ENCODE peak calls at places on chromosomes 16 and 17, in four cellular contexts. O is GM10248, P is H9, H is amniotic stem cell. K is an unnamed sample.

GRCh38 chr16:27598226-27598625 is 48.3 kb downstream of the KATNIP start:
- DNase-seq in O (no peak), P (no peak), H (no peak), K (no peak)

GRCh38 chr17:4786516-4786915 is 352 bp upstream of the VMO1 start:
- DNase-seq in O (no peak), P (no peak), H (no peak), K (no peak)

GRCh38 chr16:69798466-69798865 is 36.3 kb downstream of the WWP2 start:
- DNase-seq in O (no peak), P (no peak), H (no peak), K (peak)

GRCh38 chr17:44065668-44066203 is 735 bp downstream of the LSM12 start:
- DNase-seq in O (no peak), P (no peak), H (no peak), K (no peak)

GRCh38 chr16:24577167-24577566 is 37.8 kb downstream of the RBBP6 start:
- DNase-seq in O (no peak), P (no peak), H (no peak), K (peak)

GRCh38 chr17:39339272-39339671 is 62.2 kb downstream of the FBXL20 start:
- DNase-seq in O (no peak), P (no peak), H (no peak), K (no peak)

GRCh38 chr17:64448665-64449512 is at the start of gene MILR1:
- DNase-seq in O (peak), P (no peak), H (no peak), K (peak)

GRCh38 chr16:28534542-28535373 is 4.0 kb downstream of the NUPR1 start:
- DNase-seq in O (no peak), P (no peak), H (no peak), K (no peak)

GRCh38 chr16:54928016-54928356 is 2.7 kb upstream of the IRX5 start:
- DNase-seq in O (no peak), P (no peak), H (no peak), K (peak)

GRCh38 chr17:3770471-3770870 is 30.5 kb downstream of the ITGAE start:
- DNase-seq in O (peak), P (no peak), H (no peak), K (no peak)

GRCh38 chr16:12613131-12613991 is 190.3 kb downstream of the CPPED1 start:
- DNase-seq in O (no peak), P (peak), H (no peak), K (peak)

GRCh38 chr16:50326264-50326663 is 42.5 kb downstream of the BRD7 start:
- DNase-seq in O (no peak), P (no peak), H (no peak), K (no peak)

GRCh38 chr16:84358601-84359295 is 9.6 kb upstream of the ATP2C2 start:
- DNase-seq in O (no peak), P (no peak), H (no peak), K (no peak)

GRCh38 chr16:89495121-89495520 is 4.8 kb upstream of the ANKRD11 start:
- DNase-seq in O (no peak), P (no peak), H (no peak), K (peak)

GRCh38 chr17:3944485-3945388 is 19.5 kb downstream of the ATP2A3 start:
- DNase-seq in O (peak), P (peak), H (no peak), K (peak)

GRCh38 chr16:67150833-67151396 is at the start of gene B3GNT9:
- DNase-seq in O (peak), P (peak), H (peak), K (peak)

GRCh38 chr17:81514735-81515529 is 2.3 kb upstream of the ACTG1 start:
- DNase-seq in O (peak), P (peak), H (peak), K (peak)

GRCh38 chr17:83099570-83100181 is 20.3 kb downstream of the METRNL start:
- DNase-seq in O (no peak), P (no peak), H (no peak), K (peak)

GRCh38 chr16:85028638-85029412 is 1.2 kb downstream of the KIAA0513 start:
- DNase-seq in O (peak), P (no peak), H (peak), K (peak)

GRCh38 chr16:23342083-23342640 is 40.1 kb downstream of the SCNN1B start:
- DNase-seq in O (no peak), P (no peak), H (no peak), K (no peak)

GRCh38 chr17:5785343-5785742 is 201.0 kb upstream of the NLRP1 start:
- DNase-seq in O (peak), P (no peak), H (peak), K (peak)

GRCh38 chr17:64252831-64253230 is 10.2 kb downstream of the TEX2 start:
- DNase-seq in O (no peak), P (no peak), H (no peak), K (peak)

K was measured in EH.